ENCODE peak calls at places on chromosomes 16 and 17, in eight cellular contexts. L is GM12865; O is BE2C; G is stimulated activated CD8-positive, alpha-beta memory T cell treated with anti-CD3 and anti-CD28 coated beads, Interleukin-2, amount 100 ng/mL, for 48 hours; C is memory B cell; Z is ecto neural progenitor cell; U is NCI-H510A; X is M059J. Q is an unnamed sample.

GRCh38 chr17:79544142-79544914 is 66.5 kb downstream of the RBFOX3 start:
- DNase-seq in O (no peak), U (no peak), L (no peak), X (no peak), G (no peak), Z (no peak), C (no peak), Q (no peak)

GRCh38 chr17:58333396-58334207 is 5.0 kb upstream of the TSPOAP1 start:
- DNase-seq in X (no peak), G (peak), L (peak), O (no peak), C (peak), U (no peak), Z (no peak), Q (peak)

GRCh38 chr17:48054238-48055185 is 6.4 kb downstream of the NFE2L1 start:
- DNase-seq in O (peak), Z (peak), C (no peak), X (no peak), L (no peak), U (peak), G (no peak), Q (no peak)

GRCh38 chr16:70678121-70678897 is 7.5 kb downstream of the MTSS2 start:
- DNase-seq in C (no peak), L (no peak), Z (no peak), U (no peak), X (no peak), O (no peak), G (no peak), Q (no peak)

GRCh38 chr17:44604149-44605115 is 47.1 kb downstream of the FZD2 start:
- DNase-seq in X (no peak), C (no peak), O (no peak), L (no peak), Z (no peak), U (no peak), G (no peak), Q (no peak)

GRCh38 chr17:58556833-58557250 is 42.4 kb upstream of the MTMR4 start:
- DNase-seq in C (no peak), O (no peak), U (no peak), X (peak), L (peak), G (no peak), Z (no peak), Q (no peak)

GRCh38 chr16:53921042-53921441 is 217.1 kb downstream of the FTO start:
- DNase-seq in L (no peak), U (no peak), C (no peak), Z (no peak), X (no peak), O (no peak), G (no peak), Q (no peak)

GRCh38 chr17:27339198-27339835 is 45.4 kb downstream of the WSB1 start:
- DNase-seq in Z (no peak), U (no peak), G (no peak), C (no peak), X (no peak), O (no peak), L (peak), Q (no peak)

GRCh38 chr16:11743308-11744074 is 834 bp upstream of the TXNDC11 start:
- DNase-seq in U (no peak), L (peak), Z (peak), G (peak), O (no peak), C (no peak), X (peak), Q (no peak)

GRCh38 chr16:27712251-27712711 is 162.3 kb downstream of the KATNIP start:
- DNase-seq in Z (no peak), C (no peak), X (no peak), L (no peak), U (no peak), O (peak), G (no peak), Q (no peak)

GRCh38 chr17:4898927-4899326 is 409 bp upstream of the C17orf107 start:
- DNase-seq in L (no peak), X (no peak), O (no peak), U (no peak), Z (peak), G (no peak), C (no peak), Q (peak)

GRCh38 chr16:70553645-70554044 is 30.0 kb downstream of the SF3B3 start:
- DNase-seq in Z (no peak), C (no peak), X (peak), U (no peak), G (no peak), O (no peak), L (no peak), Q (no peak)

GRCh38 chr17:18241229-18241871 is 15.9 kb downstream of the LLGL1 start:
- DNase-seq in G (no peak), X (no peak), C (no peak), L (no peak), O (no peak), U (no peak), Z (no peak), Q (no peak)

Q was measured in GM12892.